ENCODE peak calls at places on chromosomes 6 and 20, in eight cellular contexts. L is body of pancreas, T is adrenal gland, X is right lobe of liver, I is IMR-90, G is upper lobe of left lung, V is HepG2, J is sigmoid colon. K is an unnamed sample.

GRCh38 chr6:79719248-79719975 is 88.3 kb downstream of the SH3BGRL2 start:
- DNase-seq in L (peak; percentile 10), V (no peak), I (peak; percentile 41), T (no peak), X (no peak), G (no peak), J (no peak), K (no peak)

GRCh38 chr20:15654208-15654649 is 919.0 kb downstream of the KIF16B start:
- DNase-seq in X (no peak), I (peak; percentile 49), J (no peak), T (peak; percentile 49), V (peak; percentile 68), L (peak; percentile 31), G (no peak), K (no peak)

GRCh38 chr20:40606660-40607059 is 82.4 kb downstream of the MAFB start:
- DNase-seq in X (no peak), J (no peak), L (no peak), G (no peak), I (no peak), T (no peak), V (no peak), K (no peak)

GRCh38 chr6:13526718-13527668 is 39.6 kb upstream of the GFOD1 start:
- DNase-seq in T (peak; percentile 29), X (no peak), J (peak; percentile 70), L (peak; percentile 20), I (no peak), G (peak; percentile 51), V (no peak), K (peak; percentile 17)

GRCh38 chr6:117920493-117920845 is 13.4 kb downstream of the SLC35F1 start:
- DNase-seq in J (no peak), X (no peak), L (peak; percentile 7), G (no peak), T (no peak), I (no peak), V (peak; percentile 56), K (no peak)

GRCh38 chr6:110475255-110475654 is 1.2 kb downstream of the SLC22A16 start:
- DNase-seq in J (no peak), L (peak; percentile 17), I (no peak), V (no peak), T (peak; percentile 29), G (peak; percentile 67), X (no peak), K (no peak)

GRCh38 chr6:127515234-127515793 is 3.8 kb downstream of the MTCL3 start:
- DNase-seq in J (no peak), L (peak; percentile 10), T (no peak), X (no peak), G (no peak), V (no peak), I (no peak), K (no peak)

GRCh38 chr6:72890671-72891070 is 268.8 kb downstream of the KCNQ5 start:
- DNase-seq in T (no peak), X (no peak), L (no peak), I (no peak), J (no peak), V (no peak), G (no peak), K (no peak)

GRCh38 chr20:35542990-35543389 is 1.1 kb downstream of the ERGIC3 start:
- DNase-seq in L (no peak), J (no peak), X (no peak), V (no peak), T (no peak), G (no peak), I (no peak), K (no peak)

GRCh38 chr20:62303327-62304226 is 780 bp downstream of the ADRM1 start:
- DNase-seq in L (no peak), J (peak; percentile 75), X (peak; percentile 58), V (peak; percentile 89), I (no peak), T (peak; percentile 76), G (no peak), K (no peak)

GRCh38 chr20:62303049-62303326 is 191 bp downstream of the ADRM1 start:
- DNase-seq in I (no peak), L (no peak), J (no peak), G (no peak), V (no peak), T (no peak), X (no peak), K (no peak)

GRCh38 chr20:62301773-62302340 is 940 bp upstream of the ADRM1 start:
- DNase-seq in J (peak; percentile 97), V (peak; percentile 100), G (peak; percentile 95), X (peak; percentile 93), I (peak; percentile 91), L (peak; percentile 94), T (peak; percentile 97), K (peak; percentile 92)

GRCh38 chr20:62301111-62301668 is 1.6 kb upstream of the ADRM1 start:
- DNase-seq in I (no peak), X (no peak), L (no peak), V (no peak), J (no peak), T (no peak), G (no peak), K (peak; percentile 27)

DNA sequence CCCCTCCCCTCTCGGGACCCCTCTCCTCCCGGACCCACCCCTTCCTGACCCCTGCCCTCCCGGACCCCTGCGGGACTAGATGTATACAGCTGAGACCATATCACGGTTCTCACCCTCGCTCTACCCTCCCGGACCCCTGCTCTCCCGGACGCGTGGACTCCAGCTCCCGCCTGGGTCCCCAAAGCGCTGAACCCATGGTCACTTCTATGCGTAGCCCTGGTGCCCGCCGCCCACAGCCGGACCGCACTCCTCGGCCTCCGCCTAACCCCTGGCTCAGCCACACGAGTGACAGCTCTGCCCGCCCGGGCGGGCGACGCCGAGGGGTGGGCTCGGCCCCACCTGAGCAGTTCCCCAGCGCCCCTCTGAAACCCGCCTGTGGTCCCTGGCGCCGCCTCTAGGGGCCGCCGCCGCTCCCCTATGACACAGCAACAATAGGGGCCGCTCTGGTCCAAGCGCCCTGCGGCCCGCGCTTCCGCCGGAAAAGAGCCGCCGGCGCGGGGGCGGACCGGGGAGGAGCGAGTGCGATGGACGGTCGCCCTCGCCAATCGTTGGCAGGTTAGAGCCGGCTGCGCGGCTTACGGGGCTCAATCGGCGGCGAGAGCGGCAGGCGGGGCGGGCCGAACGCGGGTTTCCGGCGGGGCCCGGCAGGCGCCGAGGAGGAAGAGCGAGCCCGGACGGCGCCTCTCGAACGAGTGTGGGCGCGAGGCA is at the start of gene ADRM1:
- DNase-seq in I (peak; percentile 94), L (peak; percentile 96), X (peak; percentile 97), J (peak; percentile 97), T (peak; percentile 95), V (peak; percentile 97), G (peak; percentile 97), K (peak; percentile 97)
- TF ChIP-seq POLR2A in I (peak; percentile 74), L (peak; percentile 70), X (peak; percentile 73), J (peak; percentile 40), T (peak; percentile 9), V (no peak), G (no peak), K (peak; percentile 60)

GRCh38 chr20:38125157-38126056 is 39.7 kb downstream of the TGM2 start:
- DNase-seq in V (peak; percentile 90), T (peak; percentile 68), J (peak; percentile 79), G (peak; percentile 71), X (peak; percentile 80), L (peak; percentile 89), I (peak; percentile 58), K (peak; percentile 65)

GRCh38 chr20:38127920-38128528 is 37.0 kb downstream of the TGM2 start:
- DNase-seq in G (peak; percentile 14), I (no peak), X (no peak), T (peak; percentile 13), L (no peak), V (no peak), J (peak; percentile 27), K (peak; percentile 10)

GRCh38 chr20:38126146-38126912 is 38.7 kb downstream of the TGM2 start:
- DNase-seq in G (peak; percentile 20), V (no peak), T (peak; percentile 53), J (peak; percentile 64), X (peak; percentile 71), I (no peak), L (no peak), K (peak; percentile 51)

GRCh38 chr20:38128691-38129090 is 36.4 kb downstream of the TGM2 start:
- DNase-seq in L (no peak), G (peak; percentile 11), I (no peak), J (peak; percentile 46), V (no peak), X (no peak), T (no peak), K (peak; percentile 16)

GRCh38 chr20:38127011-38127621 is 38.0 kb downstream of the TGM2 start:
- DNase-seq in J (peak; percentile 73), I (peak; percentile 83), V (no peak), L (no peak), G (peak; percentile 22), X (no peak), T (peak; percentile 56), K (peak; percentile 60)
- H3K27ac ChIP-seq in J (peak overlapping the region; percentile 83), I (peak overlapping the region; percentile 51), V (no peak overlapping the region), L (peak overlapping the region; percentile 47), G (peak overlapping the region; percentile 64), X (peak overlapping the region; percentile 79), T (peak overlapping the region; percentile 83), K (peak overlapping the region; percentile 88)

GRCh38 chr6:18367371-18367770 is 19.8 kb upstream of the RNF144B start:
- DNase-seq in L (no peak), I (no peak), X (no peak), T (no peak), V (no peak), J (no peak), G (no peak), K (no peak)

GRCh38 chr6:18368277-18369105 is 18.7 kb upstream of the RNF144B start:
- DNase-seq in L (no peak), T (no peak), G (no peak), V (no peak), J (no peak), X (no peak), I (no peak), K (no peak)

GRCh38 chr6:18371576-18371975 is 15.6 kb upstream of the RNF144B start:
- DNase-seq in T (no peak), V (no peak), L (no peak), J (no peak), I (no peak), G (no peak), X (no peak), K (no peak)

GRCh38 chr6:18371010-18371409 is 16.1 kb upstream of the RNF144B start:
- DNase-seq in T (no peak), J (no peak), I (no peak), X (no peak), V (no peak), L (no peak), G (no peak), K (no peak)
- TF ChIP-seq POLR2A in T (no peak), J (no peak), I (no peak), X (no peak), V (no peak), L (no peak), G (no peak), K (no peak)

DNA sequence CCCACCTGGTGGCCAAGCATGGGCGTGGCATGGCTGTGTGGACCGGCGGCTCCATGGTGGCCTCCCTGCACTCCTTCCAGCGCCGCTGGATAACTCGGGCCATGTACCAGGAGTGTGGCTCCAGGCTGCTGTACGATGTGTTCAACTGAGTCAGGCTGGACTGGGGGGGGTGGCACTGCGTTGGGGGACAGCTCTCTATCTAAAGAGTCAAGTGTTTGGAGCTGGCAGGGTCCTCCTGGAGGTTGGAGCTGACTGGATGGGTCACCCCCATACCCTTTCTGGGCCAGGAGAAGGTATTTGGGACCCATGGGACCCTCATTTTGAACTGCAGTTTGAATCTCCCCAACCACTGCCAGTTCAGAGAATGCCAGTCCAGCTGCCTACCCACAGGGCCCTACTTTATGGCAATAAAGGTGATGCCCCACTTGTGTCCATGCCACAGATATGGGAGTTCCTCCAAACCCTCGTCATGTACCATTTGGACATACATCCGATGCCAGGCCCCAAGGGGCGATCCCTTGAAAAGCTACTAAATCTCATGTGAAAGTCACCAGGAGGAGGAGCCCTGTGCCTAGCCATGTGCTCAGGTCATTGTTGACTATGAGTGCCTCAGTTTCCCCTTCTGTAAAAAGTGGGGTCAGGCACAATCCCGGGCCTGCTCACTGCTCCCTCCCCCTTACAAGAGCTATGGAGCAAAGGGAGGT is 1.5 kb downstream of the ACTL10 start:
- DNase-seq in L (no peak), J (peak; percentile 93), T (peak; percentile 82), G (peak; percentile 91), I (no peak), X (no peak), V (no peak), K (peak; percentile 83)
- H3K27ac ChIP-seq in L (peak overlapping the region; percentile 93), J (peak overlapping the region; percentile 98), T (peak overlapping the region; percentile 87), G (peak overlapping the region; percentile 76), I (no peak overlapping the region), X (no peak overlapping the region), V (no peak overlapping the region), K (peak overlapping the region; percentile 95)

K was measured in uterus.